ENCODE peak calls at places on chromosomes 2 and 18, in eight cellular contexts. M, O, G, X, L, W, B and K are unnamed samples.
A peak's percentile ranks its signal among the peaks of the same experiment; 100 is the strongest.

GRCh38 chr2:145383961-145384360 is 864.0 kb upstream of the ZEB2 start:
- DNase-seq in M (no peak), O (no peak), G (no peak), X (no peak), L (peak; percentile 3), W (no peak), B (no peak), K (no peak)

GRCh38 chr2:63992061-63992685 is 27.1 kb downstream of the VPS54 start:
- DNase-seq in M (no peak), O (no peak), G (no peak), X (no peak), L (no peak), W (no peak), B (no peak), K (no peak)

GRCh38 chr2:19607931-19608762 is 249.7 kb upstream of the OSR1 start:
- DNase-seq in M (peak; percentile 93), O (no peak), G (no peak), X (peak; percentile 55), L (peak; percentile 90), W (peak; percentile 58), B (no peak), K (no peak)

GRCh38 chr2:158923180-158923594 is 45.3 kb upstream of the TANC1 start:
- DNase-seq in M (no peak), O (peak; percentile 19), G (no peak), X (no peak), L (peak; percentile 28), W (peak; percentile 14), B (no peak), K (peak; percentile 61)

GRCh38 chr2:30208453-30208852 is 22.9 kb upstream of the LBH start:
- DNase-seq in M (peak; percentile 82), O (peak; percentile 86), G (peak; percentile 53), X (peak; percentile 44), L (peak; percentile 65), W (peak; percentile 39), B (no peak), K (peak; percentile 92)

GRCh38 chr2:144447535-144447934 is 72.4 kb downstream of the ZEB2 start:
- DNase-seq in M (no peak), O (no peak), G (no peak), X (no peak), L (no peak), W (no peak), B (no peak), K (no peak)

GRCh38 chr2:178233428-178233827 is 39.1 kb downstream of the OSBPL6 start:
- DNase-seq in M (peak; percentile 70), O (no peak), G (no peak), X (no peak), L (peak; percentile 39), W (peak; percentile 71), B (no peak), K (no peak)

GRCh38 chr2:3974765-3975164 is 271.4 kb downstream of the DCDC2C start:
- DNase-seq in M (no peak), O (no peak), G (no peak), X (no peak), L (no peak), W (no peak), B (no peak), K (no peak)

GRCh38 chr2:203014456-203015199 is at the start of gene NBEAL1:
- DNase-seq in M (peak; percentile 100), O (peak; percentile 99), G (peak; percentile 98), X (peak; percentile 86), L (peak; percentile 98), W (peak; percentile 99), B (peak; percentile 86), K (peak; percentile 98)

GRCh38 chr2:203019142-203019541 is 4.5 kb downstream of the NBEAL1 start:
- DNase-seq in M (no peak), O (no peak), G (no peak), X (no peak), L (no peak), W (no peak), B (no peak), K (no peak)

GRCh38 chr2:203021986-203022385 is 7.3 kb downstream of the NBEAL1 start:
- DNase-seq in M (no peak), O (no peak), G (no peak), X (no peak), L (peak; percentile 21), W (no peak), B (no peak), K (no peak)

GRCh38 chr2:203016716-203017115 is 2.0 kb downstream of the NBEAL1 start:
- DNase-seq in M (no peak), O (no peak), G (no peak), X (no peak), L (no peak), W (no peak), B (no peak), K (no peak)

DNA sequence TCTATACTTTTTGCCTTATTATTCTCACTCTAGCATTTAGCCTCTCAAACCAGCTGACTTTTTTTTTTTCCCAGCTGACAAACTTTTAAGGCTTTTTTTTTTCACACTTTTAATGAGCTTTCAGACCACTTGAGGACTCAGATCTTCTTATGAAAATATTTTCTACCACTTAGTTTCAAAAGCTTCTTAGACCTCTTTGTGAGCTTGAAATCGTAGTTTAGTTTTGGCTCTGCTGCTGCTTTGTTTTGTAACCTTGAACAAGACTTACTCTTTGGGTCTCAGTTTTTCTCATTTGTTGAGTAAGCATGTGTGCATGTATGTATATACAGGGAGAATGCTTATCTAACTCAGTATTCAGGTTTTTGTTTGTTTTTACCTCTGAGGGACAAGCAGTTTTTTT is 3.5 kb downstream of the NBEAL1 start:
- DNase-seq in M (peak; percentile 38), O (no peak), G (no peak), X (no peak), L (peak; percentile 29), W (no peak), B (no peak), K (no peak)
- H3K4me3 ChIP-seq in M (peak overlapping the region; percentile 43), O (peak overlapping the region; percentile 36), G (peak overlapping the region; percentile 91), X (no peak overlapping the region), L (peak overlapping the region; percentile 73), W (peak overlapping the region; percentile 41), B (peak overlapping the region; percentile 95), K (no peak overlapping the region)

GRCh38 chr2:134396493-134396892 is 142.6 kb downstream of the MGAT5 start:
- DNase-seq in M (no peak), O (peak; percentile 17), G (no peak), X (no peak), L (no peak), W (no peak), B (no peak), K (no peak)

GRCh38 chr2:134397146-134397896 is 143.4 kb downstream of the MGAT5 start:
- DNase-seq in M (no peak), O (no peak), G (no peak), X (no peak), L (no peak), W (no peak), B (no peak), K (no peak)

GRCh38 chr2:134398300-134398699 is 144.4 kb downstream of the MGAT5 start:
- DNase-seq in M (peak; percentile 91), O (no peak), G (no peak), X (no peak), L (peak; percentile 85), W (peak; percentile 58), B (no peak), K (no peak)

GRCh38 chr2:134401081-134401497 is 147.2 kb downstream of the MGAT5 start:
- DNase-seq in M (peak; percentile 17), O (no peak), G (peak; percentile 75), X (no peak), L (no peak), W (no peak), B (no peak), K (no peak)

DNA sequence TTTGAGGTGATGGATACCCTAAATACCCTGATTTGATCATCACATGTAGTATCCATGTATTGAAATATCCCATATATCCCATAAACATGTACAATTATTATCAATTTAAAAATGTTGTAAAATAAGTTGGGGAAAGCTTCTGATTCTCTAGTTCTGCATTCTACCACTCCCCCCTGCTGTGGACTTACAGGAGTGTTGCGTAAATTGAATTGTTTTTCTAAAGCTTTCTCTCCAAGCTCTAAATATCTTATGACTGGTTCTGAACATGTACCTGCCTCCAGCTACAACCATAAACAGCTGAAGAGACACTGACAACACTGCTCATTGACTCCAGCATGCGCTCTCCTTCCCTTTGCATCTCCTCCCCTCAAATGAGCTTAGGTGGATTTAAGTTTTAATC is 145.2 kb downstream of the MGAT5 start:
- DNase-seq in M (no peak), O (no peak), G (no peak), X (no peak), L (no peak), W (no peak), B (no peak), K (no peak)
- H3K4me1 ChIP-seq in M (peaks cover 14% of the 10 kb centered on the region), O (peaks cover 9% of the 10 kb centered on the region), G (peaks cover 72% of the 10 kb centered on the region), X (peaks cover 7% of the 10 kb centered on the region), L (peaks cover 34% of the 10 kb centered on the region), W (peaks cover 38% of the 10 kb centered on the region), B (peaks cover 49% of the 10 kb centered on the region), K (peaks cover 5% of the 10 kb centered on the region)

GRCh38 chr2:106065983-106066826 is 127.9 kb downstream of the UXS1 start:
- DNase-seq in M (no peak), O (no peak), G (no peak), X (no peak), L (no peak), W (no peak), B (no peak), K (no peak)

GRCh38 chr2:106068415-106068814 is 125.7 kb downstream of the UXS1 start:
- DNase-seq in M (no peak), O (no peak), G (no peak), X (no peak), L (no peak), W (no peak), B (no peak), K (no peak)

GRCh38 chr2:106061971-106062370 is 132.1 kb downstream of the UXS1 start:
- DNase-seq in M (no peak), O (no peak), G (no peak), X (no peak), L (no peak), W (no peak), B (no peak), K (no peak)

GRCh38 chr2:106062627-106063026 is 131.5 kb downstream of the UXS1 start:
- DNase-seq in M (no peak), O (no peak), G (peak; percentile 56), X (no peak), L (no peak), W (no peak), B (no peak), K (no peak)

DNA sequence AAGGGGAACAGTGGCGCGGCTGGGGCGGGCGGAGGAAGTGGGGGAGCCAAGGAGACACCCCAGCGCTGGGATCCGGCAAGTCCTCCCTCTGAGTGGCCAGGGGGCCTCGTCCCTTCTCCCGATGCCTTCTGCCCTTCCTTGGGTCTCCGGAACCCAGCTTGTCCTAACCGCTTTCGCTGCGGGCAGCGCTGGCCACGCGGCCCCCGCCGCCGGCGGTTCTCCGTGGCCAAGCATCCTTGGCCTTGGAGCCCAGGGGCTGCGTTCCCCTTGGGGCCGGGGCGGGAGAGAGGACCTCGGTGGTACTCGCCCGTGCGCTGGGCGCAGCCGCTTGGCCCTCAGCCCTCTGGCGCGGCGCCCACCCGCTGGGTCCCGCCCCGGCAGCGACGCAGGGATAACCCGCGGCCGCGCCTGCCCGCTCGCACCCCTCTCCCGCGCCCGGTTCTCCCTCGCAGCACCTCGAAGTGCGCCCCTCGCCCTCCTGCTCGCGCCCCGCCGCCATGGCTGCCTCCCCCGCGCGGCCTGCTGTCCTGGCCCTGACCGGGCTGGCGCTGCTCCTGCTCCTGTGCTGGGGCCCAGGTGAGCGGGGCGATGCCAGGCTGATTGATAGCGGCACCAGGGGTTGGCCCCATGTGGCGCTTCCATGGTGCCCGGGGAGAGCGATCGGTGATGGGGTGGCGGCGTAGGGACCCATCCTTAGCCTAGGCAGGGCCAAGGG is 128.7 kb downstream of the UXS1 start:
- DNase-seq in M (no peak), O (peak; percentile 22), G (peak; percentile 45), X (no peak), L (no peak), W (no peak), B (no peak), K (no peak)
- H3K4me3 ChIP-seq in M (no peak overlapping the region), O (no peak overlapping the region), G (peak overlapping the region; percentile 62), X (no peak overlapping the region), L (no peak overlapping the region), W (peak overlapping the region; percentile 45), B (peak overlapping the region; percentile 78), K (no peak overlapping the region)

DNA sequence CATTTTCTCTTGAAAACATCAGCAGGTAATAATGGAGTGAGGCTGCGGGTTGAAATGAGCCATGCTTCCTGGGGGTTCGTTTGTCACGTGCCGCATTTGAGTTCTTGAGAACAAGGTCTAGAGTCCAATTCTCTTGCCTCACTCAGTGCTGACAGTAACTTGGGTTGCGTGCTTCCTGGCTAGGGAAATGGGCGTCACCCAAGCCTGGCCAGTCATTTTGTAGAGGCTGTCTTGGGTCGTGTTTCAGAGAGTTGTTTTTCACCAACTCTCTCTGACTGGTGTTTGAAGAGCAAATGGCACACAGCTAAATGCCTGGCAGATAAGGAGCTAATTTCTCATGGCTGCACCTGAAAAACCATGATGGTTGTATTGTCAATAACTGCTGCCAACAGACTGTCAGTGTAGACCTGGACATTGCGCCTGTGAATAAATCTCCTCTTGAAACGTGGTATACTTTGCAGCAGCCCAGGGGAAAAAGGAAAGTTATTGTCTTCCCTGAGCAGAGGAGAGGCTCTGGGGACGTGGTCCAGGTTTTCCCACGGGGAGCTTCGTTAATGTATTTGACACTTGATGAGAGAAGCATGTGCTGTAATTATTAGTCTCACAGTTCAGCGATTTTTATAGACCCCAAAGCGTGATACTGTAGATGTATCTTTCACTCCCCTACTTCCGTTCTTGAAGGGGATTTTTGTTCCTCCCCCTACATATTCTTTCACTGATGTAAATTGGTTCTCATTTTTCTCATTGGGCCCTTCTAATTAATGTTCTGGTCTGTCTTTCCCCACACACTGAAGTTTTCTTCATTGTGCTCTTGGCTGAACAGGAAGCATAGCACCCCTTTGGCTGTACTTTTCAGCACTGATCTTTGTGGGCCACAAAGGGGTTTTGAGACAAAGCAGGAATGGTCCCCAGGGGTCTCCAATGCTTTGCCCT is 196.1 kb downstream of the FHOD3 start:
- DNase-seq in M (peak; percentile 51), O (peak; percentile 75), G (peak; percentile 28), X (no peak), L (peak; percentile 24), W (no peak), B (no peak), K (no peak)
- H3K4me1 ChIP-seq in M (peaks cover 2% of the 10 kb centered on the region), O (no peaks in the 10 kb centered on the region), G (peaks cover 79% of the 10 kb centered on the region), X (no peaks in the 10 kb centered on the region), L (no peaks in the 10 kb centered on the region), W (no peaks in the 10 kb centered on the region), B (no peaks in the 10 kb centered on the region), K (no peaks in the 10 kb centered on the region)